ENCODE peak calls at places on chromosome 5, in eight cellular contexts. A, Q, G, X, E, F, C and B are unnamed samples.

GRCh38 chr5:82812575-82812974 is 264.6 kb downstream of the TMEM167A start:
- DNase-seq in A (no peak), Q (no peak), G (no peak), X (no peak), E (no peak), F (no peak), C (no peak), B (no peak)

GRCh38 chr5:145493435-145493834 is 341.7 kb downstream of the PRELID2 start:
- DNase-seq in A (no peak), Q (no peak), G (no peak), X (no peak), E (no peak), F (no peak), C (no peak), B (peak; percentile 2)

GRCh38 chr5:36552626-36553393 is 53.6 kb upstream of the SLC1A3 start:
- DNase-seq in A (peak; percentile 88), Q (no peak), G (no peak), X (no peak), E (no peak), F (no peak), C (no peak), B (peak; percentile 50)

GRCh38 chr5:9716838-9717281 is 86.7 kb upstream of the TAS2R1 start:
- DNase-seq in A (peak; percentile 87), Q (no peak), G (no peak), X (no peak), E (no peak), F (no peak), C (no peak), B (peak; percentile 37)

GRCh38 chr5:52961238-52961637 is 27.9 kb upstream of the ITGA2 start:
- DNase-seq in A (no peak), Q (no peak), G (no peak), X (no peak), E (no peak), F (no peak), C (no peak), B (no peak)

GRCh38 chr5:131264453-131265200 is 774 bp downstream of the CDC42SE2 start:
- DNase-seq in A (peak; percentile 69), Q (no peak), G (peak; percentile 78), X (no peak), E (peak; percentile 92), F (peak; percentile 65), C (no peak), B (peak; percentile 65)

GRCh38 chr5:151022511-151023018 is 2.2 kb downstream of the GPX3 start:
- DNase-seq in A (no peak), Q (no peak), G (peak; percentile 83), X (no peak), E (no peak), F (no peak), C (no peak), B (no peak)

GRCh38 chr5:148186248-148187003 is 16.4 kb upstream of the SPINK6 start:
- DNase-seq in A (no peak), Q (no peak), G (no peak), X (no peak), E (no peak), F (peak; percentile 2), C (no peak), B (no peak)

GRCh38 chr5:113293613-113294340 is 141.0 kb downstream of the TSSK1B start:
- DNase-seq in A (peak; percentile 63), Q (no peak), G (no peak), X (peak; percentile 18), E (no peak), F (peak; percentile 37), C (no peak), B (peak; percentile 60)

GRCh38 chr5:51208291-51208690 is 175.0 kb upstream of the ISL1 start:
- DNase-seq in A (no peak), Q (no peak), G (no peak), X (no peak), E (no peak), F (no peak), C (no peak), B (no peak)

GRCh38 chr5:145847499-145848497 is 12.7 kb upstream of the PRELID2 start:
- DNase-seq in A (no peak), Q (no peak), G (no peak), X (no peak), E (no peak), F (no peak), C (no peak), B (no peak)

GRCh38 chr5:177555228-177555627 is 865 bp upstream of the FAM193B start:
- DNase-seq in A (no peak), Q (no peak), G (no peak), X (no peak), E (no peak), F (no peak), C (no peak), B (no peak)

GRCh38 chr5:102654559-102655354 is 100.3 kb upstream of the PAM start:
- DNase-seq in A (no peak), Q (no peak), G (no peak), X (no peak), E (no peak), F (no peak), C (no peak), B (no peak)

GRCh38 chr5:96565843-96566242 is 96.3 kb upstream of the CAST start:
- DNase-seq in A (no peak), Q (no peak), G (no peak), X (no peak), E (no peak), F (no peak), C (no peak), B (no peak)